ENCODE peak calls at places on chromosomes 6 and 20, in five cellular contexts. D is endodermal cell, L is right lobe of liver, M is tibial artery, C is cardiac muscle cell. T is an unnamed sample.

GRCh38 chr6:152380351-152380767 is 256.8 kb downstream of the SYNE1 start:
- DNase-seq in D (no peak), L (no peak), M (no peak), C (peak), T (peak)

GRCh38 chr20:59895908-59896307 is 37.5 kb downstream of the SYCP2 start:
- DNase-seq in D (no peak), L (no peak), M (no peak), C (no peak), T (no peak)

GRCh38 chr20:21388566-21388965 is 8.8 kb downstream of the NKX2-4 start:
- DNase-seq in D (no peak), L (no peak), M (no peak), C (no peak), T (no peak)

GRCh38 chr6:16505711-16506362 is 255.4 kb downstream of the ATXN1 start:
- DNase-seq in D (no peak), L (no peak), M (no peak), C (peak), T (no peak)

GRCh38 chr6:22512716-22513452 is 56.5 kb upstream of the HDGFL1 start:
- DNase-seq in D (no peak), L (no peak), M (no peak), C (peak), T (peak)

GRCh38 chr6:103783344-103783743 is 1076.4 kb downstream of the HACE1 start:
- DNase-seq in D (no peak), L (no peak), M (no peak), C (peak), T (no peak)

GRCh38 chr20:63580796-63581461 is 6.9 kb upstream of the HELZ2 start:
- DNase-seq in D (peak), L (peak), M (no peak), C (peak), T (peak)

GRCh38 chr6:167272156-167272555 is 19.0 kb upstream of the UNC93A start:
- DNase-seq in D (peak), L (no peak), M (no peak), C (no peak), T (no peak)

GRCh38 chr6:38730136-38730862 is 15.2 kb downstream of the DNAH8 start:
- DNase-seq in D (no peak), L (no peak), M (no peak), C (no peak), T (no peak)

GRCh38 chr6:8940356-8940755 is 505.0 kb upstream of the SLC35B3 start:
- DNase-seq in D (no peak), L (no peak), M (no peak), C (no peak), T (peak)

GRCh38 chr6:31152776-31153175 is 4.8 kb downstream of the CCHCR1 start:
- DNase-seq in D (no peak), L (no peak), M (no peak), C (no peak), T (no peak)

GRCh38 chr6:114862809-114863208 is 520.0 kb upstream of the HS3ST5 start:
- DNase-seq in D (no peak), L (no peak), M (no peak), C (no peak), T (no peak)

GRCh38 chr6:157304840-157305675 is 18.3 kb downstream of the TMEM242 start:
- DNase-seq in D (no peak), L (peak), M (no peak), C (peak), T (peak)

GRCh38 chr6:26195924-26196845 is 109.0 kb downstream of the HFE start:
- DNase-seq in D (peak), L (no peak), M (no peak), C (peak), T (no peak)

GRCh38 chr6:140774080-140774505 is 1358.6 kb upstream of the GJE1 start:
- DNase-seq in D (no peak), L (no peak), M (no peak), C (peak), T (peak)

GRCh38 chr6:71392286-71392685 is 103.7 kb downstream of the OGFRL1 start:
- DNase-seq in D (no peak), L (no peak), M (no peak), C (no peak), T (no peak)

GRCh38 chr6:22807818-22808217 is 238.5 kb downstream of the HDGFL1 start:
- DNase-seq in D (no peak), L (no peak), M (no peak), C (no peak), T (no peak)

GRCh38 chr6:104995989-104996617 is 39.2 kb downstream of the LIN28B start:
- DNase-seq in D (no peak), L (no peak), M (no peak), C (peak), T (peak)
- TF ChIP-seq CTCF in D (no peak), L (no peak), M (no peak), C (no peak), T (peak)

GRCh38 chr20:9388826-9389187 is 125.6 kb upstream of the LAMP5 start:
- DNase-seq in D (no peak), L (no peak), M (no peak), C (no peak), T (no peak)

GRCh38 chr20:9397928-9398327 is 116.5 kb upstream of the LAMP5 start:
- DNase-seq in D (no peak), L (no peak), M (no peak), C (no peak), T (no peak)

GRCh38 chr20:9389321-9389720 is 125.1 kb upstream of the LAMP5 start:
- DNase-seq in D (no peak), L (no peak), M (no peak), C (no peak), T (no peak)

GRCh38 chr20:9390441-9390840 is 123.9 kb upstream of the LAMP5 start:
- DNase-seq in D (no peak), L (no peak), M (no peak), C (no peak), T (no peak)

GRCh38 chr20:9392892-9393857 is 121.2 kb upstream of the LAMP5 start:
- DNase-seq in D (peak), L (peak), M (peak), C (peak), T (peak)
- TF ChIP-seq CTCF in D (peak), L (peak), M (peak), C (peak), T (peak)

DNA sequence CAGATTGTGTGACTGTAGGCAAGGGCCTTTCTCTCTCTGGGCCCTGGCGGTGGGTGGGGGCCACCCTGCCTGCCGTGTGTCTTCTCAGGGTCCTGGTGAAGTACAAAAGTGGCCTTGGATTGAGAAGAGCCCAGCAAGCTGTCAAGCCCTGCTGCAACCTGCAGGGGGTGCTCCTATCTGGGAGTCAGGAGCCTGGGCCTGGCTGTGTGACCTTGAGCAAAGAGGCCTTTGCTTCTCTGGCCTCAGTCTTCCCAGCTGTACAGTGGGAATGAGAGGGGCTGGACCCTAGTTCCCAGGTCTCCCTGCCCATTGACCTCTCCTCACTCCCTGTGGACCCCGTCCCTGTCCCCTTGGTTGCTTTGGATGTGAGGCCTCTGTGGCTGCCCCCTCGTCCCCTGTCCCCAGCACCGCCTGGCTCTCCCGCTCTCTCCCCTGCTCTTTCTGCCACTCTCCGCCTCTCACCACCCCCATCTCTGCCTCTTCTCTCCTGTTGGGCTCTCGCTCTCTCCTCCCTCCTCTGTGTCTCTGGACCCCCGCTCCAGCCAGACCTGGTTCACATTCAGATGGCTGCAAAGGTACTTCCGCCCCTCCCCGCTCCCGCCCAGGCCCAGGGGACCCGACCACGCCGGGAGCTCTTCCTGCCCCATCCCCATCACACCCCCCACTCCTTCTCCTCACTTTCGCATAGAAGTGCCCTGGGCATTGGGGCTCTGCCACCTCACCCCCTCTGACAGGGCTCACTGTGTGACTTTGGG is 46.7 kb downstream of the SRC start:
- DNase-seq in D (peak), L (peak), M (no peak), C (peak), T (no peak)
- TF ChIP-seq CTCF in D (peak), L (peak), M (no peak), C (peak), T (peak)

GRCh38 chr6:170164271-170164900 is 126.5 kb downstream of the DLL1 start:
- DNase-seq in D (peak), L (no peak), M (no peak), C (no peak), T (no peak)

GRCh38 chr6:170163405-170164170 is 127.3 kb downstream of the DLL1 start:
- DNase-seq in D (peak), L (no peak), M (no peak), C (no peak), T (no peak)

GRCh38 chr6:170166511-170167122 is 124.3 kb downstream of the DLL1 start:
- DNase-seq in D (no peak), L (peak), M (no peak), C (no peak), T (no peak)

GRCh38 chr6:170165501-170166117 is 125.3 kb downstream of the DLL1 start:
- DNase-seq in D (peak), L (no peak), M (no peak), C (no peak), T (no peak)

DNA sequence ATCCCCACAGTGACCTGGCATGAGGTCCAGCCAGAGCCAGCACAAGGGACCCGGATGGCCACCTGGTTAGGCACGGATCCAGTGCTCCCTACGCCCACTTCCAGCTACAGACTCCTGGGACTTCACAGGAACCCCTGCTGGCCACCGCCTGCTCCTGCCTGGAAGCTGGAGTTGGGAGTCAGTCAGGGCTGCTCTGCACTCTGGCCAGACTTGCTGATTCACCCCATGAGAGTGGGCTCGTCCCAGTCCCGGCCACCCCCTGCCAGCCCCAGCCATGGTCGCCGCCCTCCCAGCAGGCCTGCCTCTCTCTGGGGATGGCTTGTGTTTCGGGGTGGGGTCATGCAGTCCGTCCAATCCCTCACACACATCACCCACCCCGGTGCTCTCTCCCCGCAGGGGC is 125.8 kb downstream of the DLL1 start:
- DNase-seq in D (peak), L (no peak), M (no peak), C (no peak), T (no peak)
- TF ChIP-seq CTCF in D (peak), L (no peak), M (no peak), C (peak), T (no peak)

GRCh38 chr20:12966468-12967085 is 42.2 kb upstream of the SPTLC3 start:
- DNase-seq in D (no peak), L (no peak), M (no peak), C (peak), T (peak)
- TF ChIP-seq CTCF in D (peak), L (peak), M (peak), C (peak), T (peak)

DNA sequence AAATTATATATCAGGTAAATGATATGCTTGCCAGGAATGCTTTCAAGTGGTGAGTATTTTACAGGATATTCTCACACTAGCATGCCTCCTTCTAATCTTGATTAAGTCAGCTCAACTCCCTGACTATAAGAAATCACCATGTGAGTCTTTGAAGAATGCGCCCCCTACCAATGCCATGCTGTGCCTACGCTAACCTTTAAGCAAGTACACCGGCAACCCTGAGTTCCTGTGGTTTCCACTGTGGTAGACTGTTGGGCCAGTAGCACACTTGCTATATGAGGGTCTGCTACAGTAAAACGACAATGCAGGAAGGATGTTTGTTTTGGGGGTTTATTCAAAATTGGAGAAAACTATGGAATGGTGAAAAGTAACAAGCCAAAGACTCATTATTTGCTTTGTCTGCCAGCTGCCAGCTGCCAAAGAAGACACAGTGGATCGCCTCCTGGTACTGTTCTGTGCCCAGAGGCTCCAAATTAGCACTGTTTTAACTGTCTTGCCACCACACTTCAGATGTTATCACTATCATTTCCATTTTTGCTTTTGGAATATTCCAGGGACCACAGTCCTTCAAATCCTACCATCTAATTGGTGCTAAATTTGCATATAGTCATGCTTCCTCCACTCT is 333.5 kb downstream of the RNGTT start:
- DNase-seq in D (peak), L (no peak), M (no peak), C (no peak), T (no peak)
- TF ChIP-seq CTCF in D (peak), L (no peak), M (no peak), C (no peak), T (no peak)

T was measured in bronchial epithelial cell.